ENCODE peak calls at places on chromosomes 12 and 14, in five cellular contexts. One of them, this sample, is unnamed.

GRCh38 chr14:59093889-59094288 is 94.6 kb upstream of the DAAM1 start:
- DNase-seq in NB4: no peak
- DNase-seq in GM12878: no peak
- DNase-seq in GM12891: no peak
- DNase-seq in lower leg skin: no peak
- DNase-seq in this sample: no peak

GRCh38 chr14:68979021-68979721 is at the start of gene ACTN1:
- DNase-seq in lower leg skin: peak
- DNase-seq in GM12878: peak
- DNase-seq in NB4: peak
- DNase-seq in GM12891: peak
- DNase-seq in this sample: peak

GRCh38 chr12:92538970-92539749 is 163.6 kb upstream of the PLEKHG7 start:
- DNase-seq in GM12878: peak
- DNase-seq in lower leg skin: no peak
- DNase-seq in NB4: peak
- DNase-seq in GM12891: no peak
- DNase-seq in this sample: peak

GRCh38 chr14:104706733-104707628 is 17.0 kb upstream of the ADSS1 start:
- DNase-seq in GM12878: no peak
- DNase-seq in GM12891: no peak
- DNase-seq in NB4: no peak
- DNase-seq in lower leg skin: no peak
- DNase-seq in this sample: no peak

GRCh38 chr14:103260629-103261124 is 73.4 kb upstream of the EIF5 start:
- DNase-seq in lower leg skin: peak
- DNase-seq in GM12878: no peak
- DNase-seq in GM12891: no peak
- DNase-seq in NB4: no peak
- DNase-seq in this sample: peak

GRCh38 chr12:90621927-90622326 is 333.0 kb downstream of the CCER1 start:
- DNase-seq in GM12891: no peak
- DNase-seq in NB4: no peak
- DNase-seq in lower leg skin: no peak
- DNase-seq in GM12878: no peak
- DNase-seq in this sample: no peak

GRCh38 chr14:31113794-31114193 is 87.6 kb upstream of the STRN3 start:
- DNase-seq in GM12878: no peak
- DNase-seq in lower leg skin: no peak
- DNase-seq in GM12891: no peak
- DNase-seq in NB4: no peak
- DNase-seq in this sample: no peak

GRCh38 chr14:45185110-45185814 is 49.5 kb downstream of the FANCM start:
- DNase-seq in GM12891: no peak
- DNase-seq in GM12878: no peak
- DNase-seq in NB4: no peak
- DNase-seq in lower leg skin: no peak
- DNase-seq in this sample: no peak

GRCh38 chr14:27672047-27672446 is 1074.2 kb upstream of the NOVA1 start:
- DNase-seq in lower leg skin: no peak
- DNase-seq in GM12878: no peak
- DNase-seq in GM12891: no peak
- DNase-seq in NB4: peak
- DNase-seq in this sample: no peak

GRCh38 chr14:105863296-105864108 is 337.1 kb downstream of the TMEM121 start:
- DNase-seq in lower leg skin: peak
- DNase-seq in NB4: no peak
- DNase-seq in GM12891: peak
- DNase-seq in GM12878: no peak
- DNase-seq in this sample: no peak

GRCh38 chr14:67746927-67747326 is 45.2 kb downstream of the RDH12 start:
- DNase-seq in GM12891: peak
- DNase-seq in GM12878: peak
- DNase-seq in lower leg skin: no peak
- DNase-seq in NB4: no peak
- DNase-seq in this sample: no peak

GRCh38 chr12:6724409-6724797 is 557 bp downstream of the COPS7A start:
- DNase-seq in lower leg skin: no peak
- DNase-seq in NB4: peak
- DNase-seq in GM12878: no peak
- DNase-seq in GM12891: no peak
- DNase-seq in this sample: no peak

GRCh38 chr14:92861856-92862807 is 60.8 kb upstream of the CHGA start:
- DNase-seq in lower leg skin: no peak
- DNase-seq in GM12878: no peak
- DNase-seq in GM12891: no peak
- DNase-seq in NB4: no peak
- DNase-seq in this sample: no peak

GRCh38 chr12:77064891-77065360 is 443 bp downstream of the E2F7 start:
- DNase-seq in lower leg skin: peak
- DNase-seq in NB4: no peak
- DNase-seq in GM12891: no peak
- DNase-seq in GM12878: no peak
- DNase-seq in this sample: peak

GRCh38 chr14:91228112-91229004 is 16.1 kb downstream of the GPR68 start:
- DNase-seq in GM12891: peak
- DNase-seq in GM12878: peak
- DNase-seq in NB4: peak
- DNase-seq in lower leg skin: no peak
- DNase-seq in this sample: no peak

GRCh38 chr12:51262758-51263177 is 7.4 kb downstream of the SMAGP start:
- DNase-seq in NB4: peak
- DNase-seq in GM12878: no peak
- DNase-seq in lower leg skin: no peak
- DNase-seq in GM12891: no peak
- DNase-seq in this sample: peak

GRCh38 chr12:95648990-95649791 is 97.9 kb upstream of the USP44 start:
- DNase-seq in GM12878: no peak
- DNase-seq in lower leg skin: peak
- DNase-seq in GM12891: no peak
- DNase-seq in NB4: no peak
- DNase-seq in this sample: peak

GRCh38 chr12:84191779-84192178 is 720.8 kb downstream of the SLC6A15 start:
- DNase-seq in GM12878: no peak
- DNase-seq in GM12891: no peak
- DNase-seq in lower leg skin: no peak
- DNase-seq in NB4: no peak
- DNase-seq in this sample: no peak

GRCh38 chr12:9040484-9041186 is 51.3 kb downstream of the KLRG1 start:
- DNase-seq in NB4: no peak
- DNase-seq in GM12891: no peak
- DNase-seq in lower leg skin: no peak
- DNase-seq in GM12878: no peak
- DNase-seq in this sample: no peak

GRCh38 chr14:84361476-84361875 is 1168.5 kb upstream of the FLRT2 start:
- DNase-seq in GM12891: no peak
- DNase-seq in lower leg skin: no peak
- DNase-seq in NB4: no peak
- DNase-seq in GM12878: no peak
- DNase-seq in this sample: no peak

GRCh38 chr14:85535916-85536834 is 6.2 kb downstream of the FLRT2 start:
- DNase-seq in GM12878: no peak
- DNase-seq in lower leg skin: no peak
- DNase-seq in GM12891: no peak
- DNase-seq in NB4: peak
- DNase-seq in this sample: no peak

DNA sequence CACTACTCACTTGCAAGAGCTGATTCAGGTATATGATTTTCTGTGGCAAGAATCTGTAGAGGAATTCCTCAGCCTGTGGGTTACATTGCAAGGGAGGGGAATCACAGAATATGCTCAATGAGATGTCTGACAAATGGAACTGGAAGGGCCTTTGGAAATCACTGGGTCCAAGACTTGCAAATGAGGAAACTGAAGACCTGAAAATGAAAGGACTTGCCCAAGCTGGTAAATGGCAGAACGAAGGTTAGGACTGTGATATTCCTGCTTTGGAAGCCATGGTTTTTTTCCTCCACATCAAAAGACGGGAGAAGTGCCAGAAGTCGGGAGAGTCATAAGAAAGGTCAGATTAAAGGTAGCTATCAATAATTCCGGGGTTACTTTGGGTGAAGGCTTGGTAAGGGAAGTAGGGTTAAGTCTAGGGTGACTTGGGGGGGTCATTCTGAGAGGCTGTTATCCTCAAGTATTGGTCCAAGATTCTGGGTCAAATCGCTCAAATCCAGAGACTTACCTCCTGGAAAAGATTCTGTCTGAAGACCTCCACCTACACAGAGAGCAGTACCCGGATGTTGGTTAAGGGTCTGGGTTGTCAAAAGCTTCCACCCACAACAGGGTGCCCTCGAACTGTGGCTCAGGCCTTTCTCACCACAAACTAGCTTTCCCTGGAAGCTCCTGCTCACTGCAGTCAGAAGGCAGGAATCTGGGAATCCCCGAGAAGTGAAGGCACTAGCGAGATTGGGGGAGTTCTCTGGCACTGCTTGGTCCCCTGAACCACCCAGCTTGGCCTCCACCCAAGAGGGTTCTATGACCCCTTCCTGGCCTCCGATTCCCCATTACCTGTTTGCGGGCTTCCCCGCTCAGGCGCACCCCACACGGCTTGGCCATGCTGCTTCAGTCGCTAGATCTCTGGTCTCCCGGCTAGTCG is at the start of gene PSME2:
- DNase-seq in lower leg skin: no peak
- DNase-seq in NB4: peak
- DNase-seq in GM12878: no peak
- DNase-seq in GM12891: no peak
- DNase-seq in this sample: no peak
- TF ChIP-seq POLR2A in lower leg skin: no peak
- TF ChIP-seq POLR2A in NB4: peak
- TF ChIP-seq POLR2A in GM12878: peak
- TF ChIP-seq POLR2A in GM12891: peak
- TF ChIP-seq POLR2A in this sample: peak

GRCh38 chr12:108854453-108855283 is 2.7 kb downstream of the SSH1 start:
- DNase-seq in GM12891: no peak
- DNase-seq in lower leg skin: no peak
- DNase-seq in GM12878: peak
- DNase-seq in NB4: no peak
- DNase-seq in this sample: peak
- TF ChIP-seq POLR2A in GM12891: peak
- TF ChIP-seq POLR2A in lower leg skin: no peak
- TF ChIP-seq POLR2A in GM12878: no peak
- TF ChIP-seq POLR2A in NB4: no peak
- TF ChIP-seq POLR2A in this sample: peak

GRCh38 chr12:21775130-21775920 is 819 bp upstream of the KCNJ8 start:
- DNase-seq in GM12891: no peak
- DNase-seq in GM12878: no peak
- DNase-seq in lower leg skin: no peak
- DNase-seq in NB4: no peak
- DNase-seq in this sample: no peak
- TF ChIP-seq POLR2A in GM12891: no peak
- TF ChIP-seq POLR2A in GM12878: no peak
- TF ChIP-seq POLR2A in lower leg skin: no peak
- TF ChIP-seq POLR2A in NB4: no peak
- TF ChIP-seq POLR2A in this sample: no peak

GRCh38 chr12:122946690-122947271 is 19.5 kb downstream of the ABCB9 start:
- DNase-seq in lower leg skin: peak
- DNase-seq in GM12878: peak
- DNase-seq in NB4: peak
- DNase-seq in GM12891: peak
- DNase-seq in this sample: peak
- TF ChIP-seq POLR2A in lower leg skin: no peak
- TF ChIP-seq POLR2A in GM12878: no peak
- TF ChIP-seq POLR2A in NB4: no peak
- TF ChIP-seq POLR2A in GM12891: peak
- TF ChIP-seq POLR2A in this sample: no peak

GRCh38 chr12:117033382-117034045 is 65.7 kb downstream of the TESC start:
- DNase-seq in lower leg skin: no peak
- DNase-seq in NB4: no peak
- DNase-seq in GM12878: no peak
- DNase-seq in GM12891: no peak
- DNase-seq in this sample: no peak
- TF ChIP-seq POLR2A in lower leg skin: no peak
- TF ChIP-seq POLR2A in NB4: no peak
- TF ChIP-seq POLR2A in GM12878: no peak
- TF ChIP-seq POLR2A in GM12891: no peak
- TF ChIP-seq POLR2A in this sample: no peak

DNA sequence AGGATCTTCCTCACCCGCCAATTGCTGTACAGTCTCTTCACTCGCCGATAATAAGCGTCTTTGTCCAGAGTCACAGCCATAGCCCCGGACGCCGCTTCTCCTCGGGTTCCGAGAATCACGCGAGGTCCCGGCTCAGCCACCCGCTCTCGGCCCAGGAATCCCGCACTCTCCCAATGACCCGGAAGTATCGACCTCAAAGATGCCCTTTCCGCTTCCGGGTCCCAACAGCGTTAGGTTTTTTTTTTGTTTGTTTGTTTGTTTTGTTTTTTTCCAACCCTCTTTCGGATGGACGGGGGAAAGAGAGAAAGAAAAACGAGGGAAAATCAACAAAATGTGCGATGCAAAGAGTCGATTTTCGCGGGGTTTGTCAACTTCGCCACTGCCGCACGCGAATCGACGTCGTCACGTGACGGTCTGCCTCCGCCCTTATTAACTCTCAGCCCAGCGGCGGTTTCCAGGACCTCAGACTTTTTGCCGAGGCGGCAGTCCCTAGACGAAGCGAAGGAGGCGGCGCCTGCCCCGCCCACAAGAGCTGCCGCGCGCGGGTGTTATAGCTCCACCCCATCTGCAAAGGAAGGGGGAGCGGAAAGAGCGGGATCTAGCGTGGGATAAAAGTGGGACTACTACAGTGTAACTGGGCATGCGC is at the start of gene SUPT16H:
- DNase-seq in NB4: peak
- DNase-seq in lower leg skin: peak
- DNase-seq in GM12891: peak
- DNase-seq in GM12878: peak
- DNase-seq in this sample: peak
- TF ChIP-seq POLR2A in NB4: peak
- TF ChIP-seq POLR2A in lower leg skin: no peak
- TF ChIP-seq POLR2A in GM12891: no peak
- TF ChIP-seq POLR2A in GM12878: peak
- TF ChIP-seq POLR2A in this sample: peak

GRCh38 chr12:109464642-109465351 is 12.3 kb downstream of the KCTD10 start:
- DNase-seq in NB4: no peak
- DNase-seq in lower leg skin: no peak
- DNase-seq in GM12891: no peak
- DNase-seq in GM12878: no peak
- DNase-seq in this sample: no peak
- TF ChIP-seq POLR2A in NB4: no peak
- TF ChIP-seq POLR2A in lower leg skin: no peak
- TF ChIP-seq POLR2A in GM12891: no peak
- TF ChIP-seq POLR2A in GM12878: no peak
- TF ChIP-seq POLR2A in this sample: no peak

DNA sequence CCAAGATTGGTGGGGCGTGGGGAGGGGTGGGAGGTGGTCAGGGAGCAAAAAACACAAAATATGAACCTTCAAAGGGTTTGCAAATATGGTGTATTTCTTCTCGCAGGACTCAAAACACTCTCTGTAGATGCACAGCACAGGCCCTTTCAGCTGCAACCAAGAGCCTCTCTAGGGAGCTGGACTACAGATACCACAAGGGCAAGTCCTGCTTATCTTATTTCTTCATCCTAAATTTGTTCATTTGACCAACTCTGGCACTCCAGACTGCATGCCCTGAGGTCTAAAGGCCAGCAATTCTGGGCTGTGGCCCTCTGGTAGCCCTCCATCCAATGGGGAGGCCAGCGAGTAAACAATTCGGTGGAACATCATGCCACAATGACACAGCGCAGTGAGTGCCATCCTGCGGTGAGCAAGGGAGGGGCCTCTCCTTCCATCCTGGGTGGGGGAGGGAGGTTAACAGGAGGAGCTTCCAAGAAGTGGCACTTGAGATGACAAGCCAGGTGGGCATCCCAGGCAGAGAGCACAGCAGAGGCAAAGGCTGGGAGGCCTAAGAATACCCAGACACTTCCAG is 616 bp upstream of the SELPLG start:
- DNase-seq in NB4: peak
- DNase-seq in GM12878: no peak
- DNase-seq in lower leg skin: peak
- DNase-seq in GM12891: no peak
- DNase-seq in this sample: no peak
- TF ChIP-seq POLR2A in NB4: peak
- TF ChIP-seq POLR2A in GM12878: no peak
- TF ChIP-seq POLR2A in lower leg skin: no peak
- TF ChIP-seq POLR2A in GM12891: no peak
- TF ChIP-seq POLR2A in this sample: no peak